ENCODE peak calls at places on chromosome X, in eight cellular contexts. One of them, this sample, is unnamed.

GRCh38 chrX:105098201-105098600 is 122.3 kb downstream of the TEX13A start:
- DNase-seq in endothelial cell: no peak
- DNase-seq in heart left ventricle: no peak
- DNase-seq in GM06990: no peak
- DNase-seq in Peyer's patch: no peak
- DNase-seq in fibroblast of pulmonary artery: no peak
- DNase-seq in type B pancreatic cell: no peak
- DNase-seq in HFF-Myc: no peak
- DNase-seq in this sample: no peak

GRCh38 chrX:154441984-154442707 is 1.8 kb upstream of the FAM50A start:
- DNase-seq in endothelial cell: no peak
- DNase-seq in heart left ventricle: no peak
- DNase-seq in GM06990: no peak
- DNase-seq in fibroblast of pulmonary artery: no peak
- DNase-seq in Peyer's patch: no peak
- DNase-seq in HFF-Myc: no peak
- DNase-seq in type B pancreatic cell: no peak
- DNase-seq in this sample: no peak

GRCh38 chrX:120668357-120668756 is 38.5 kb upstream of the C1GALT1C1 start:
- DNase-seq in HFF-Myc: no peak
- DNase-seq in endothelial cell: no peak
- DNase-seq in fibroblast of pulmonary artery: no peak
- DNase-seq in heart left ventricle: no peak
- DNase-seq in Peyer's patch: no peak
- DNase-seq in GM06990: no peak
- DNase-seq in type B pancreatic cell: no peak
- DNase-seq in this sample: no peak

GRCh38 chrX:22203186-22203585 is 69.5 kb upstream of the CBLL2 start:
- DNase-seq in type B pancreatic cell: no peak
- DNase-seq in HFF-Myc: no peak
- DNase-seq in Peyer's patch: no peak
- DNase-seq in endothelial cell: no peak
- DNase-seq in GM06990: no peak
- DNase-seq in fibroblast of pulmonary artery: no peak
- DNase-seq in heart left ventricle: no peak
- DNase-seq in this sample: no peak

GRCh38 chrX:8731579-8732395 is at the start of gene ANOS1:
- DNase-seq in HFF-Myc: no peak
- DNase-seq in endothelial cell: peak
- DNase-seq in GM06990: no peak
- DNase-seq in fibroblast of pulmonary artery: peak
- DNase-seq in heart left ventricle: peak
- DNase-seq in Peyer's patch: no peak
- DNase-seq in type B pancreatic cell: peak
- DNase-seq in this sample: peak

GRCh38 chrX:97685753-97686152 is 802.0 kb downstream of the RPA4 start:
- DNase-seq in endothelial cell: peak
- DNase-seq in type B pancreatic cell: no peak
- DNase-seq in HFF-Myc: no peak
- DNase-seq in heart left ventricle: no peak
- DNase-seq in Peyer's patch: no peak
- DNase-seq in GM06990: no peak
- DNase-seq in fibroblast of pulmonary artery: peak
- DNase-seq in this sample: no peak

GRCh38 chrX:36609653-36610585 is 398.2 kb upstream of the FAM47C start:
- DNase-seq in fibroblast of pulmonary artery: peak
- DNase-seq in HFF-Myc: no peak
- DNase-seq in GM06990: no peak
- DNase-seq in type B pancreatic cell: no peak
- DNase-seq in heart left ventricle: no peak
- DNase-seq in endothelial cell: no peak
- DNase-seq in Peyer's patch: no peak
- DNase-seq in this sample: no peak

GRCh38 chrX:7318246-7318645 is 170.3 kb upstream of the PUDP start:
- DNase-seq in GM06990: no peak
- DNase-seq in fibroblast of pulmonary artery: no peak
- DNase-seq in Peyer's patch: no peak
- DNase-seq in heart left ventricle: no peak
- DNase-seq in HFF-Myc: no peak
- DNase-seq in type B pancreatic cell: no peak
- DNase-seq in endothelial cell: no peak
- DNase-seq in this sample: no peak

GRCh38 chrX:39476596-39476995 is 621.2 kb downstream of the BCOR start:
- DNase-seq in heart left ventricle: peak
- DNase-seq in GM06990: no peak
- DNase-seq in Peyer's patch: no peak
- DNase-seq in HFF-Myc: no peak
- DNase-seq in fibroblast of pulmonary artery: no peak
- DNase-seq in type B pancreatic cell: no peak
- DNase-seq in endothelial cell: no peak
- DNase-seq in this sample: no peak

GRCh38 chrX:1596676-1597344 is 5.4 kb downstream of the AKAP17A start:
- DNase-seq in endothelial cell: no peak
- DNase-seq in Peyer's patch: no peak
- DNase-seq in heart left ventricle: no peak
- DNase-seq in type B pancreatic cell: peak
- DNase-seq in fibroblast of pulmonary artery: no peak
- DNase-seq in HFF-Myc: no peak
- DNase-seq in GM06990: no peak
- DNase-seq in this sample: no peak

GRCh38 chrX:153969904-153970397 is 1.7 kb downstream of the HCFC1 start:
- DNase-seq in fibroblast of pulmonary artery: peak
- DNase-seq in GM06990: no peak
- DNase-seq in endothelial cell: no peak
- DNase-seq in type B pancreatic cell: no peak
- DNase-seq in Peyer's patch: no peak
- DNase-seq in heart left ventricle: no peak
- DNase-seq in HFF-Myc: no peak
- DNase-seq in this sample: no peak

GRCh38 chrX:10576777-10577444 is 43.5 kb downstream of the MID1 start:
- DNase-seq in HFF-Myc: no peak
- DNase-seq in heart left ventricle: peak
- DNase-seq in fibroblast of pulmonary artery: no peak
- DNase-seq in Peyer's patch: no peak
- DNase-seq in endothelial cell: peak
- DNase-seq in GM06990: no peak
- DNase-seq in type B pancreatic cell: no peak
- DNase-seq in this sample: no peak

GRCh38 chrX:38437093-38437492 is 84.7 kb downstream of the OTC start:
- DNase-seq in heart left ventricle: no peak
- DNase-seq in endothelial cell: no peak
- DNase-seq in Peyer's patch: no peak
- DNase-seq in GM06990: no peak
- DNase-seq in type B pancreatic cell: no peak
- DNase-seq in fibroblast of pulmonary artery: no peak
- DNase-seq in HFF-Myc: no peak
- DNase-seq in this sample: no peak

GRCh38 chrX:130688360-130688759 is 214.6 kb downstream of the ENOX2 start:
- DNase-seq in GM06990: no peak
- DNase-seq in Peyer's patch: no peak
- DNase-seq in type B pancreatic cell: no peak
- DNase-seq in fibroblast of pulmonary artery: no peak
- DNase-seq in endothelial cell: no peak
- DNase-seq in HFF-Myc: no peak
- DNase-seq in heart left ventricle: no peak
- DNase-seq in this sample: no peak

GRCh38 chrX:110087485-110088356 is 84.8 kb downstream of the TMEM164 start:
- DNase-seq in type B pancreatic cell: no peak
- DNase-seq in endothelial cell: no peak
- DNase-seq in GM06990: no peak
- DNase-seq in fibroblast of pulmonary artery: peak
- DNase-seq in heart left ventricle: no peak
- DNase-seq in Peyer's patch: no peak
- DNase-seq in HFF-Myc: peak
- DNase-seq in this sample: no peak

GRCh38 chrX:32185160-32185559 is 1026.2 kb downstream of the DMD start:
- DNase-seq in heart left ventricle: no peak
- DNase-seq in GM06990: no peak
- DNase-seq in Peyer's patch: no peak
- DNase-seq in endothelial cell: no peak
- DNase-seq in HFF-Myc: no peak
- DNase-seq in type B pancreatic cell: no peak
- DNase-seq in fibroblast of pulmonary artery: no peak
- DNase-seq in this sample: no peak

GRCh38 chrX:56795309-56795868 is 66.3 kb downstream of the NBDY start:
- DNase-seq in HFF-Myc: no peak
- DNase-seq in type B pancreatic cell: peak
- DNase-seq in GM06990: no peak
- DNase-seq in heart left ventricle: no peak
- DNase-seq in Peyer's patch: no peak
- DNase-seq in fibroblast of pulmonary artery: no peak
- DNase-seq in endothelial cell: no peak
- DNase-seq in this sample: no peak

GRCh38 chrX:39613997-39614679 is 483.6 kb downstream of the BCOR start:
- DNase-seq in endothelial cell: no peak
- DNase-seq in heart left ventricle: no peak
- DNase-seq in Peyer's patch: no peak
- DNase-seq in fibroblast of pulmonary artery: no peak
- DNase-seq in GM06990: peak
- DNase-seq in type B pancreatic cell: no peak
- DNase-seq in HFF-Myc: no peak
- DNase-seq in this sample: no peak

DNA sequence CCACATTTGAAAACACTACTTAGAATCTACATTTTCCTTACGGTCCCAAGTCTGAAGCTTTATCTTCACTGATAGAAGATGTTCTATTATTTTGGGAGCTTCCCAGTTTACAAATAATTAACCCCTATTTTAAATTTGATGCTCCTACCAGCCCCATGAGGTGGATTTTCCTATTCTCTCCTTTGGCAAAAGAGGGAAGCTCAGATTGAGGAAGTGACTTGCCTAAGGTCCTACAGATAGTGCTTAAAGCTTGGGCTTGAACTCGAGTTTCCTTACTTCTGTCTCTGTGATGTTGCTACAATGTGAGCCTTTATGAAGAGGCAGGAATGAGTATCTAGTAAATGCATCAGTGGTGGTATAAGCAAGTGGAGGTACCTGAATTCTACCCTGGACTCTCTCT is 27.5 kb downstream of the HEPH start:
- DNase-seq in endothelial cell: no peak
- DNase-seq in Peyer's patch: no peak
- DNase-seq in GM06990: no peak
- DNase-seq in type B pancreatic cell: no peak
- DNase-seq in HFF-Myc: no peak
- DNase-seq in heart left ventricle: no peak
- DNase-seq in fibroblast of pulmonary artery: no peak
- DNase-seq in this sample: no peak
- TF ChIP-seq CTCF in endothelial cell: no peak
- TF ChIP-seq CTCF in Peyer's patch: no peak
- TF ChIP-seq CTCF in GM06990: no peak
- TF ChIP-seq CTCF in type B pancreatic cell: no peak
- TF ChIP-seq CTCF in HFF-Myc: no peak
- TF ChIP-seq CTCF in heart left ventricle: no peak
- TF ChIP-seq CTCF in fibroblast of pulmonary artery: no peak
- TF ChIP-seq CTCF in this sample: no peak

GRCh38 chrX:24178441-24178840 is 28.9 kb downstream of the ZFX start:
- DNase-seq in GM06990: no peak
- DNase-seq in Peyer's patch: no peak
- DNase-seq in HFF-Myc: no peak
- DNase-seq in endothelial cell: no peak
- DNase-seq in heart left ventricle: no peak
- DNase-seq in type B pancreatic cell: no peak
- DNase-seq in fibroblast of pulmonary artery: no peak
- DNase-seq in this sample: no peak

GRCh38 chrX:24173115-24173847 is 23.8 kb downstream of the ZFX start:
- DNase-seq in HFF-Myc: no peak
- DNase-seq in endothelial cell: no peak
- DNase-seq in heart left ventricle: no peak
- DNase-seq in fibroblast of pulmonary artery: no peak
- DNase-seq in GM06990: no peak
- DNase-seq in Peyer's patch: no peak
- DNase-seq in type B pancreatic cell: no peak
- DNase-seq in this sample: no peak

GRCh38 chrX:24175276-24175675 is 25.7 kb downstream of the ZFX start:
- DNase-seq in HFF-Myc: no peak
- DNase-seq in GM06990: no peak
- DNase-seq in heart left ventricle: no peak
- DNase-seq in type B pancreatic cell: no peak
- DNase-seq in fibroblast of pulmonary artery: no peak
- DNase-seq in endothelial cell: no peak
- DNase-seq in Peyer's patch: no peak
- DNase-seq in this sample: no peak
- TF ChIP-seq CTCF in HFF-Myc: no peak
- TF ChIP-seq CTCF in GM06990: no peak
- TF ChIP-seq CTCF in heart left ventricle: no peak
- TF ChIP-seq CTCF in type B pancreatic cell: no peak
- TF ChIP-seq CTCF in fibroblast of pulmonary artery: no peak
- TF ChIP-seq CTCF in endothelial cell: no peak
- TF ChIP-seq CTCF in Peyer's patch: no peak
- TF ChIP-seq CTCF in this sample: no peak

DNA sequence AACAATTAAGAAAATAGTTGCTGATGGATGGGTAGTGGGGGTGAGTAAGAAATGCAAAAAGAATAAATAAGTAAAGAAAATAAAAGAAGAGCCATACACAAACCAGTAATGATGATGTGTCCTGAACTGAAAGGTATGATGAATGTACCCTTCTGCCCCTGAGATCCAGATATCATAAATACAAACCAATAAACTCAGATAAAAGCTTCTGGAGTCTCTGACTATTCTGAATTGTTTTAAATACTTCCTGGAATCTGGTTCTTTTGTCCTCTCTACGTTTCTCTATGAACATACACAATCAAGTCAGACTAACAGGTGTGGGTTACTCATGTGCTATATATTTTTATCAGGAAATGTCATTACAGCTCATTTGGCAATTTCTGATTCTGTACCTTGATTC is 153.4 kb downstream of the PPP1R2C start:
- DNase-seq in HFF-Myc: no peak
- DNase-seq in GM06990: no peak
- DNase-seq in heart left ventricle: no peak
- DNase-seq in endothelial cell: no peak
- DNase-seq in type B pancreatic cell: no peak
- DNase-seq in fibroblast of pulmonary artery: no peak
- DNase-seq in Peyer's patch: no peak
- DNase-seq in this sample: no peak
- TF ChIP-seq CTCF in HFF-Myc: no peak
- TF ChIP-seq CTCF in GM06990: no peak
- TF ChIP-seq CTCF in heart left ventricle: no peak
- TF ChIP-seq CTCF in endothelial cell: no peak
- TF ChIP-seq CTCF in type B pancreatic cell: no peak
- TF ChIP-seq CTCF in fibroblast of pulmonary artery: no peak
- TF ChIP-seq CTCF in Peyer's patch: no peak
- TF ChIP-seq CTCF in this sample: no peak

DNA sequence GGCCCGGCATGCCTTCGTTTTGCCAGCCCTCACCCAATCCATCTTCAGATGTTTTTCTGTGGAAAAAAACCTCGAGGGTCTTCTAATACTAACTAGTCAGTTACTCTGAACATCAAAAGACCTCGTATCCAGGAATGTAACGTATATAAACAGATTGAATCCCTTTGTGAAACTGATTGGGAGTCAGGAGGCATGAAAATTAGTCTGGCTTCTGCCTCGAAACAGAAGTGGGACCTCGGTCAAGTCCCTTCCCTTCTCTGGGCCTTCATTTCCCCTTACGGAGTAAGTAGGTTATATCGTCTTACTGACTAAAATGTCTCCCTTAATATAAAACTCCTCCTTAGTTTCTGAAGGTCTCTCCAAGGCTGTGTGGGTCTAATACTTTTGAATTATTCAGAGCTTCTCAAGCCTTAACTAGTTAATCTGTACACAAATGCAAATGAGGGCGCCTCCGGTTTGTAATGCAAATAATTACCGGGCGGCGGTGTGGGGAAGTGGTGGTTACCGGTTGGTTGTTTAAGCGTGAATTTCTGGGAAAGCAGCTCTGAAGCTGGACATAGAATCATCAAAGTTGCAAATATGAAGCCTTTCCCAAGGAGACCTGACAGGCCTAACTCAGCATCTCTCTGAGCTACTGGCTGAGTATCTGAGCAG is 11.4 kb upstream of the NKRF start:
- DNase-seq in heart left ventricle: no peak
- DNase-seq in fibroblast of pulmonary artery: no peak
- DNase-seq in HFF-Myc: no peak
- DNase-seq in GM06990: no peak
- DNase-seq in Peyer's patch: peak
- DNase-seq in endothelial cell: no peak
- DNase-seq in type B pancreatic cell: no peak
- DNase-seq in this sample: no peak
- TF ChIP-seq CTCF in heart left ventricle: no peak
- TF ChIP-seq CTCF in fibroblast of pulmonary artery: no peak
- TF ChIP-seq CTCF in HFF-Myc: no peak
- TF ChIP-seq CTCF in GM06990: no peak
- TF ChIP-seq CTCF in Peyer's patch: no peak
- TF ChIP-seq CTCF in endothelial cell: no peak
- TF ChIP-seq CTCF in type B pancreatic cell: no peak
- TF ChIP-seq CTCF in this sample: no peak